ENCODE peak calls at places on chromosomes 5 and 9, in five cellular contexts. P, J, I, G and X are unnamed samples.

GRCh38 chr5:150323092-150323491 is 20.4 kb upstream of the ARSI start:
- DNase-seq in J (no peak), P (peak; percentile 76), I (no peak), G (no peak), X (no peak)

GRCh38 chr5:54415896-54416640 is 39.4 kb upstream of the HSPB3 start:
- DNase-seq in P (peak; percentile 42), G (no peak), J (no peak), I (no peak), X (no peak)

GRCh38 chr5:133884525-133885311 is 83.7 kb downstream of the C5orf15 start:
- DNase-seq in G (no peak), J (no peak), P (no peak), I (peak; percentile 70), X (peak; percentile 17)

GRCh38 chr5:173456751-173457171 is 128.5 kb upstream of the STC2 start:
- DNase-seq in P (peak; percentile 81), I (no peak), J (no peak), G (no peak), X (no peak)

GRCh38 chr5:34053571-34054271 is 10.7 kb upstream of the C1QTNF3 start:
- DNase-seq in I (no peak), P (no peak), G (no peak), J (no peak), X (no peak)

GRCh38 chr9:126701820-126702500 is 88.2 kb downstream of the LMX1B start:
- DNase-seq in I (peak; percentile 58), P (no peak), G (no peak), J (peak; percentile 27), X (no peak)

GRCh38 chr5:176396330-176396729 is 7.8 kb downstream of the HIGD2A start:
- DNase-seq in I (peak; percentile 17), G (no peak), J (no peak), P (peak; percentile 31), X (no peak)

GRCh38 chr5:54103871-54104270 is 206.5 kb downstream of the ARL15 start:
- DNase-seq in J (no peak), I (no peak), G (no peak), P (no peak), X (no peak)

GRCh38 chr9:92501671-92502393 is 19.5 kb upstream of the ASPN start:
- DNase-seq in J (peak; percentile 63), P (peak; percentile 51), I (peak; percentile 88), G (no peak), X (peak; percentile 67)

GRCh38 chr9:135661801-135662560 is 1.1 kb upstream of the LCN9 start:
- DNase-seq in P (no peak), G (no peak), J (no peak), I (no peak), X (no peak)

GRCh38 chr9:76198336-76198735 is 195.9 kb downstream of the RFK start:
- DNase-seq in J (no peak), P (peak; percentile 47), I (no peak), G (no peak), X (no peak)

GRCh38 chr5:33049298-33049697 is 338.2 kb downstream of the NPR3 start:
- DNase-seq in P (no peak), G (no peak), J (no peak), I (no peak), X (no peak)

GRCh38 chr5:77630246-77631165 is 8.0 kb downstream of the OTP start:
- DNase-seq in I (no peak), G (no peak), J (peak; percentile 64), P (no peak), X (peak; percentile 59)

GRCh38 chr5:71839049-71839834 is 120.2 kb downstream of the CARTPT start:
- DNase-seq in I (no peak), P (no peak), G (no peak), J (no peak), X (peak; percentile 49)

GRCh38 chr9:37325778-37326177 is 96.7 kb upstream of the GRHPR start:
- DNase-seq in I (no peak), J (no peak), G (no peak), P (peak; percentile 7), X (no peak)

GRCh38 chr9:127873886-127874285 is 3.6 kb downstream of the AK1 start:
- DNase-seq in G (no peak), J (no peak), P (no peak), I (peak; percentile 94), X (peak; percentile 91)

GRCh38 chr9:29213374-29214161 is 1640.3 kb upstream of the C9orf72 start:
- DNase-seq in P (no peak), I (no peak), G (no peak), J (no peak), X (peak; percentile 61)

GRCh38 chr5:110478899-110479298 is 247.6 kb downstream of the TMEM232 start:
- DNase-seq in G (no peak), P (peak; percentile 74), I (no peak), J (no peak), X (no peak)

GRCh38 chr9:132443951-132444615 is 34.1 kb downstream of the CFAP77 start:
- DNase-seq in J (no peak), I (no peak), P (no peak), G (no peak), X (no peak)

GRCh38 chr9:79641055-79641454 is 69.3 kb downstream of the TLE4 start:
- DNase-seq in I (no peak), J (no peak), P (no peak), G (no peak), X (no peak)

GRCh38 chr5:90590-91547 is 1.1 kb upstream of the PLEKHG4B start:
- DNase-seq in I (no peak), J (no peak), P (no peak), G (no peak), X (no peak)

GRCh38 chr5:18551716-18552115 is 917.5 kb downstream of the TAF11L14 start:
- DNase-seq in I (no peak), G (no peak), J (no peak), P (no peak), X (no peak)

GRCh38 chr9:69579749-69580581 is 92.2 kb downstream of the APBA1 start:
- DNase-seq in J (no peak), P (no peak), G (no peak), I (no peak), X (no peak)

GRCh38 chr5:35876454-35876853 is 19.8 kb downstream of the IL7R start:
- DNase-seq in J (no peak), G (no peak), I (no peak), P (peak; percentile 32), X (no peak)

GRCh38 chr9:77846957-77847574 is 184.5 kb downstream of the GNAQ start:
- DNase-seq in G (no peak), J (no peak), I (no peak), P (peak; percentile 45), X (no peak)

GRCh38 chr9:91536211-91536691 is 112.6 kb upstream of the NFIL3 start:
- DNase-seq in P (peak; percentile 90), G (no peak), J (peak; percentile 68), I (no peak), X (no peak)

GRCh38 chr5:71907001-71907564 is 188.0 kb downstream of the CARTPT start:
- DNase-seq in P (no peak), J (no peak), I (no peak), G (no peak), X (no peak)

GRCh38 chr9:22160235-22160634 is 151.1 kb upstream of the CDKN2B start:
- DNase-seq in G (no peak), P (peak; percentile 69), I (no peak), J (no peak), X (no peak)

GRCh38 chr5:118044169-118044568 is 944.2 kb downstream of the DTWD2 start:
- DNase-seq in G (no peak), J (no peak), I (no peak), P (no peak), X (no peak)

GRCh38 chr9:73081979-73082657 is 69.5 kb upstream of the ANXA1 start:
- DNase-seq in P (peak; percentile 27), I (no peak), J (no peak), G (no peak), X (peak; percentile 44)

GRCh38 chr9:125434986-125435775 is 173.6 kb downstream of the GAPVD1 start:
- DNase-seq in G (no peak), I (peak; percentile 50), P (no peak), J (peak; percentile 39), X (no peak)

GRCh38 chr5:6485441-6485840 is 36.8 kb downstream of the UBE2QL1 start:
- DNase-seq in J (no peak), I (no peak), P (no peak), G (no peak), X (no peak)

DNA sequence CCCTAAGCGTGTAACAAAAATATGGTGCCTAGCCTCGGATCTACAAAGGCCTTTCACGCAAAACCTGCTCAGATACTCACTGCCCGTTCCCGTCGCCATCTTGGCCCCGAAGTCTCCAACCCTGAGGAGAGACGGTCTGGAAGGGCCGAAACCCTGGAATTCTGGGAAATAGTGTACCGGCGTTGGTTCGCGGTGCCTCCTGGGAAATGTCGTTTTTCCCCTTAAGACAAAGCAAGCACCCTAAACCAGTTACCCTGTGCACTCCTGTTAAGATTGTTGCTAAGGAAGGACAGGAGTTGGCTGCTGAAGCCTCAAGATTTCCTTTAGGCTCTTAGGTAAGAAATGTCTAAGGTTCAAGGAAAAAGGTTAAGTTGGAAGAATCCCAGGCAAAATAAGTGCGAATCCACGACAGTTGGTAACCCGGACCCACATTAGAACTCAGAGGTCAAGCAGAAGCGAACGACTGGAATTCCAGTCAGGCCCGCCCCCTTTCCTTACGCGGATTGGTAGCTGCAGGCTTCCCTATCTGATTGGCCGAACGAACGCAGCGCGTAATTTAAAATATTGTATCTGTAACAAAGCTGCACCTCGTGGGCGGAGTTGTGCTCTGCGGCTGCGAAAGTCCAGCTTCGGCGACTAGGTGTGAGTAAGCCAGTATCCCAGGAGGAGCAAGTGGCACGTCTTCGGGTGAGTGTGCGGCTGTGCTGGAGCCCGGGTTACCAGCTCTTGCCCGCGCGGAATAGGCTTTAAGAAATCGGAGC is at the start of the genes BRD8 and KIF20A:
- DNase-seq in G (peak; percentile 86), I (peak; percentile 98), P (peak; percentile 94), J (peak; percentile 98), X (peak; percentile 99)
- TF ChIP-seq POLR2A in G (peak; percentile 84), I (no peak), P (peak; percentile 76), J (peak; percentile 51), X (no peak)

DNA sequence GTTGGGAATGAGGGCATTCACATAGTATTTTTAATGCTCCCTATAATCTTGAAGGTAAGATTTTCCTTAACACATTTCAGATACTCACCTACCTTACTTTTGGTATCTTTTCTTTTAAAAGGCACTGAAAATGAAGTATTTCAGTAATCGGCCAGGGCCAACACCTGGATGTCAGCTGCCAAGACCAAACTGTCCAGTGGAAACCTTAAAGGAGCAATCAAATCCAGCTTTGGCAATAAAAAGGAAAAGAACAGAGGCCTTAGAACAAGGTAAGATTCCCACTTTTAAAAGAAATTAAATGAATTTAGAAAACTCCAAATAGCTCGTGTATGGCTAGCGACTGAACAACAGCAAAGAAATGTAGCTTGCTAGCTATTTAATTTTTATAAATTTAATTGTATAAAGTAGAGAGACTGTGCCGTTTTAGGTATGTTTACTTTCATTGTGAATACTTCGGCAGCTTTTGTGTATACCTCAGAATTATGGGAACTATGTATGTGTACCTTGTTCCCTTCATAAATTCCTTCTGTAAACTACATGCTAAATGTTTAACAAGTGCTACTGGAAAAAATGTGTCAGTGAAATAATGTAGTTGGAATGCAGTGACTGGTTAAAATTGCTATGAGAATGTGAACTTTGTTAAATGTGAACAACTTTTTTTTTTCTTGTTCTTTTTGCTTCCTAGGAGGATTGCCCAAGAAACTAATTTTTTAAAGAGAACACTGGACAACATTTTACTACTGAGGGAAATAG is 41.9 kb downstream of the CDK7 start:
- DNase-seq in I (no peak), P (peak; percentile 78), J (no peak), G (no peak), X (no peak)
- H3K27ac ChIP-seq in I (peak overlapping the region; percentile 25), P (peak overlapping the region; percentile 57), J (no peak overlapping the region), G (no peak overlapping the region), X (no peak overlapping the region)

GRCh38 chr5:171309526-171310333 is 682 bp downstream of the TLX3 start:
- DNase-seq in J (no peak), G (no peak), I (no peak), P (no peak), X (no peak)
- TF ChIP-seq CTCF in J (no peak), G (peak; percentile 53), I (no peak), P (peak; percentile 13), X (no peak)

GRCh38 chr9:33139421-33140228 is 27.5 kb downstream of the B4GALT1 start:
- DNase-seq in J (peak; percentile 71), P (peak; percentile 96), G (no peak), I (peak; percentile 93), X (peak; percentile 96)
- TF ChIP-seq POLR2A in J (no peak), P (no peak), G (no peak), I (no peak), X (no peak)